ENCODE peak calls at places on chromosome 16, in ten cellular contexts. Q, D, C, A, H, E, Z, J, M and L are unnamed samples.

GRCh38 chr16:87709677-87710076 is 56.1 kb downstream of the KLHDC4 start:
- DNase-seq in H (no peak), M (no peak), D (no peak), A (no peak), J (no peak), E (no peak), C (no peak), Z (no peak), Q (no peak), L (no peak)

GRCh38 chr16:84947022-84947421 is 64.3 kb downstream of the ZDHHC7 start:
- DNase-seq in E (no peak), D (peak), C (no peak), M (no peak), Q (no peak), A (peak), H (no peak), J (no peak), Z (no peak), L (no peak)

GRCh38 chr16:87149051-87149450 is 168.1 kb downstream of the C16orf95 start:
- DNase-seq in M (no peak), Q (no peak), A (peak), H (peak), C (peak), J (no peak), Z (peak), E (peak), D (no peak), L (peak)

GRCh38 chr16:56369202-56369601 is 56.1 kb downstream of the AMFR start:
- DNase-seq in A (no peak), Q (no peak), D (no peak), C (no peak), Z (no peak), H (no peak), E (no peak), M (no peak), J (no peak), L (no peak)

GRCh38 chr16:89312598-89313299 is 95.2 kb downstream of the ZNF778 start:
- DNase-seq in M (no peak), C (no peak), Q (no peak), Z (no peak), D (no peak), A (no peak), H (no peak), E (peak), J (no peak), L (no peak)

GRCh38 chr16:3188925-3189825 is 1.2 kb downstream of the OR1F1 start:
- DNase-seq in H (peak), J (no peak), M (no peak), A (peak), Q (no peak), E (peak), Z (peak), D (no peak), C (peak), L (no peak)

GRCh38 chr16:17404903-17405691 is 65.7 kb downstream of the XYLT1 start:
- DNase-seq in Z (peak), D (no peak), C (no peak), Q (no peak), E (peak), M (peak), J (peak), H (peak), A (peak), L (no peak)

GRCh38 chr16:58464047-58464915 is 35.7 kb upstream of the NDRG4 start:
- DNase-seq in A (no peak), D (no peak), C (no peak), Q (peak), Z (no peak), H (no peak), E (no peak), J (no peak), M (no peak), L (no peak)

GRCh38 chr16:4370570-4371480 is 823 bp upstream of the VASN start:
- DNase-seq in Q (no peak), M (peak), Z (peak), E (peak), J (peak), H (peak), C (peak), A (no peak), D (no peak), L (no peak)

GRCh38 chr16:21250072-21250923 is 16.8 kb downstream of the ANKS4B start:
- DNase-seq in D (no peak), C (no peak), Z (no peak), H (no peak), M (no peak), J (no peak), A (no peak), E (no peak), Q (no peak), L (no peak)

GRCh38 chr16:87671221-87671620 is 68.9 kb downstream of the JPH3 start:
- DNase-seq in H (no peak), J (no peak), C (no peak), M (no peak), E (peak), Z (no peak), A (no peak), Q (no peak), D (no peak), L (no peak)

GRCh38 chr16:14070877-14071575 is at the start of gene MRTFB:
- DNase-seq in M (peak), A (peak), H (peak), J (no peak), E (peak), C (peak), Q (peak), Z (peak), D (peak), L (no peak)

GRCh38 chr16:31714899-31715504 is 158.6 kb upstream of the ZNF267 start:
- DNase-seq in H (no peak), A (no peak), J (no peak), Z (no peak), D (no peak), Q (no peak), C (no peak), E (peak), M (no peak), L (no peak)

GRCh38 chr16:64627288-64627687 is 494.6 kb downstream of the CDH11 start:
- DNase-seq in E (no peak), M (no peak), Z (no peak), J (no peak), D (no peak), Q (no peak), C (no peak), H (no peak), A (peak), L (no peak)

GRCh38 chr16:11675561-11676511 is 7.6 kb downstream of the SNN start:
- DNase-seq in H (peak), Z (no peak), A (peak), J (no peak), D (no peak), Q (no peak), C (no peak), M (no peak), E (no peak), L (peak)

GRCh38 chr16:56604966-56605365 is 3.4 kb upstream of the MT2A start:
- DNase-seq in E (no peak), C (no peak), Q (no peak), J (no peak), H (no peak), M (no peak), D (no peak), A (no peak), Z (no peak), L (no peak)

GRCh38 chr16:53949716-53950410 is 245.9 kb downstream of the FTO start:
- DNase-seq in D (no peak), C (no peak), A (no peak), H (no peak), M (no peak), Q (no peak), Z (no peak), E (no peak), J (no peak), L (no peak)

GRCh38 chr16:89729863-89730574 is 8.7 kb downstream of the ZNF276 start:
- DNase-seq in A (no peak), C (no peak), E (no peak), J (no peak), Q (no peak), Z (no peak), H (no peak), M (no peak), D (no peak), L (no peak)

GRCh38 chr16:84970447-84971127 is 40.7 kb downstream of the ZDHHC7 start:
- DNase-seq in H (peak), J (peak), M (peak), Q (peak), A (peak), Z (peak), D (peak), C (peak), E (peak), L (no peak)

GRCh38 chr16:76278976-76279375 is 1.8 kb downstream of the CNTNAP4 start:
- DNase-seq in C (no peak), M (no peak), Q (no peak), D (no peak), A (peak), H (no peak), J (no peak), Z (peak), E (no peak), L (no peak)

GRCh38 chr16:11597268-11597690 is 10.6 kb upstream of the LITAF start:
- DNase-seq in M (no peak), D (no peak), C (no peak), E (no peak), Q (no peak), J (no peak), H (no peak), Z (no peak), A (no peak), L (no peak)

GRCh38 chr16:820730-821129 is 20.2 kb upstream of the GNG13 start:
- DNase-seq in Q (no peak), H (no peak), J (no peak), E (no peak), D (no peak), A (no peak), C (no peak), M (no peak), Z (no peak), L (no peak)

GRCh38 chr16:12613131-12613991 is 190.3 kb downstream of the CPPED1 start:
- DNase-seq in H (peak), E (no peak), A (peak), Q (no peak), D (no peak), C (peak), M (no peak), J (no peak), Z (peak), L (no peak)

GRCh38 chr16:85435298-85435697 is 177.8 kb upstream of the GSE1 start:
- DNase-seq in C (no peak), E (no peak), J (no peak), D (no peak), H (no peak), Z (no peak), M (no peak), A (no peak), Q (no peak), L (no peak)

GRCh38 chr16:58039829-58040495 is 14.4 kb downstream of the MMP15 start:
- DNase-seq in D (no peak), J (no peak), Z (no peak), Q (no peak), M (no peak), H (no peak), E (peak), A (no peak), C (no peak), L (peak)

GRCh38 chr16:68470461-68471150 is 22.3 kb upstream of the SMPD3 start:
- DNase-seq in D (no peak), A (no peak), Q (no peak), E (peak), Z (no peak), H (no peak), C (no peak), M (no peak), J (peak), L (no peak)

GRCh38 chr16:11134722-11135121 is 121.3 kb downstream of the SOCS1 start:
- DNase-seq in J (peak), M (no peak), C (no peak), Z (no peak), Q (no peak), E (no peak), H (no peak), D (no peak), A (peak), L (peak)

GRCh38 chr16:72901012-72901411 is 146.9 kb downstream of the ZFHX3 start:
- DNase-seq in M (no peak), H (no peak), Q (no peak), A (no peak), E (no peak), J (no peak), C (no peak), Z (no peak), D (no peak), L (no peak)

GRCh38 chr16:4316103-4316731 is 350 bp downstream of the GLIS2 start:
- DNase-seq in E (peak), D (no peak), H (no peak), J (no peak), Z (no peak), Q (no peak), M (no peak), C (no peak), A (peak), L (no peak)

GRCh38 chr16:15898654-15899053 is 10.3 kb upstream of the CEP20 start:
- DNase-seq in E (no peak), Z (no peak), D (no peak), A (no peak), Q (no peak), M (no peak), C (no peak), J (no peak), H (no peak), L (no peak)

GRCh38 chr16:16083421-16084156 is 134.2 kb downstream of the ABCC1 start:
- DNase-seq in C (peak), J (no peak), A (peak), M (no peak), Q (no peak), Z (peak), E (no peak), H (peak), D (no peak), L (no peak)

GRCh38 chr16:56203052-56203451 is 11.8 kb downstream of the GNAO1 start:
- DNase-seq in C (peak), H (peak), D (no peak), Z (peak), M (no peak), J (no peak), Q (no peak), E (no peak), A (peak), L (no peak)

GRCh38 chr16:9357829-9358228 is 266.4 kb downstream of the HAPSTR1 start:
- DNase-seq in E (no peak), H (no peak), J (no peak), C (no peak), A (no peak), D (no peak), M (no peak), Q (no peak), Z (no peak), L (no peak)

GRCh38 chr16:17266606-17267313 is 204.0 kb downstream of the XYLT1 start:
- DNase-seq in Q (no peak), D (no peak), E (no peak), J (no peak), A (no peak), C (no peak), M (no peak), H (no peak), Z (no peak), L (no peak)

GRCh38 chr16:56946767-56947603 is 14.8 kb upstream of the CETP start:
- DNase-seq in Z (no peak), A (no peak), J (no peak), D (no peak), H (no peak), M (no peak), E (no peak), Q (no peak), C (no peak), L (no peak)

GRCh38 chr16:46688101-46688656 is 799 bp downstream of the VPS35 start:
- DNase-seq in D (peak), E (no peak), Z (peak), H (peak), J (no peak), C (no peak), Q (no peak), M (peak), A (no peak), L (no peak)

GRCh38 chr16:50067290-50067853 is 1.6 kb downstream of the HEATR3 start:
- DNase-seq in H (peak), Z (peak), M (no peak), J (no peak), Q (no peak), C (peak), D (no peak), A (peak), E (peak), L (no peak)

GRCh38 chr16:50065241-50065623 is 538 bp upstream of the HEATR3 start:
- DNase-seq in M (no peak), J (no peak), C (no peak), Q (no peak), D (no peak), A (no peak), E (no peak), H (no peak), Z (no peak), L (no peak)

GRCh38 chr16:50068550-50068949 is 2.8 kb downstream of the HEATR3 start:
- DNase-seq in Z (peak), J (no peak), A (no peak), C (peak), M (no peak), E (no peak), H (peak), Q (no peak), D (no peak), L (no peak)

GRCh38 chr16:50065624-50066481 is at the start of gene HEATR3:
- DNase-seq in E (peak), H (peak), Z (peak), J (peak), Q (peak), M (peak), D (peak), A (peak), C (peak), L (peak)

GRCh38 chr16:50066482-50067289 is 916 bp downstream of the HEATR3 start:
- DNase-seq in M (no peak), C (no peak), J (no peak), Z (no peak), D (no peak), H (no peak), Q (no peak), A (no peak), E (no peak), L (peak)
- TF ChIP-seq CTCF in M (no peak), C (no peak), J (no peak), Z (no peak), D (peak), H (no peak), Q (peak), A (no peak), E (no peak), L (peak)

DNA sequence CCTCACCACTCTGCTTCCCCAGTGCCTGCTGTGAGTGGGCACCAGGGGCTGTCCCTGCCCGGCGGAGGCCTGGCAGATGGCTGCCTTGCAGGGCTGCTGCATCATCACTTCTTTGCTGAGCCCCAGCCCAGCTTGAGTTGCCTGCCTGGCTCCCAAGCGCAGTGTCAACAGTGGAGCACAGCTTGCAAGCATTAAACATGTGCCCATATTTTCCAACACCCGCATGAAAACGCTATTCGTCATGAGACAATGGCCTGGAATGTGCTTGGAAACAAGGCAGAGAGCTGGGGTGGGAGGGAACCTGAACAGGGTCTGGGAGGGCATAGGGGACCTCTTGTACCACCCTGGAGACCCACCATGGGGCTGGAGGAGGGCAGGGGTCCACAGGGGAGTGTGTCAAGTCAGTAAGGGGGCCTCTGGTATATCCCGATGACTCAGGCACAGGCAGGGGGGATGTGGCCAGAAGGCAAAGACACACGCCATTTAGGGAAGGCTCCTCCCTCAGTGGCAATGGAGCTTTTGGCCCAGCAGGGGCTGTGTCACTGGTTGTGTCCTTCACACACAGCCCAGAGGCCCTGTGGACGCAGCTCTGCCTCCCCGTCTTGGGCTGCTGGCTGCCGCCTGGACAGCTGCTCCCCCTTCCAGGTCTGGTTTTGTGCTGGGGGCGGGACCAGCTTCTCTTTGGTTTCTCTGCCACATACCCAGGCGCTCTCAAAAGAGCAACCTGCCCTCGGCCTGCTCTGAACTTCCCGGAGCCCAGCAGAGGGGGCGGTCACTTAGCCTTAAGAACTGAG is 17.4 kb upstream of the MTSS2 start:
- DNase-seq in A (no peak), M (no peak), D (peak), C (peak), H (peak), J (peak), E (peak), Q (no peak), Z (peak), L (no peak)
- TF ChIP-seq CTCF in A (no peak), M (no peak), D (peak), C (peak), H (peak), J (peak), E (peak), Q (peak), Z (peak), L (peak)

DNA sequence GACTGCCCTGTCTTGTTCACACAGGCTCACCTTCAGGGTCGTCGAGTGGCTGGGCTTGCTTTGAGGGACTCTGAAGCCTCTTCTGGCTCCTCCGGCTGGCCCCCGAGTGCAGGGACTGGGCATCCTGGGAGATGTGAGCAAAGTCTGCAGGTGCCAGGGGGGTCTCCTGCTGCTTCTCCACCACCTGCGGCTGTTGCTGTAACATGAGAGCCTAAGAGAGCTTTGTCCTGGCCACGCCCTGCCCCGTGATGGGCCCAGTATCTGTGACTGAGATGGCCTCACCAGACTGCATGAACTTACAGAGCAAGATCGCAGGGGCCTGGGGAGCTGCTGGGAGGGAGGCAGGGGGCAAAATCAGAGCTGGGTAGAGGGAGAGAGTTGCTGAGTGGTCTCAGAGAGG is 12.5 kb downstream of the ERN2 start:
- DNase-seq in Z (no peak), Q (no peak), M (no peak), J (no peak), H (no peak), C (no peak), D (no peak), A (no peak), E (no peak), L (no peak)
- TF ChIP-seq CTCF in Z (no peak), Q (no peak), M (no peak), J (no peak), H (no peak), C (no peak), D (no peak), A (no peak), E (no peak), L (no peak)

GRCh38 chr16:77663711-77664110 is 58.6 kb upstream of the NUDT7 start:
- DNase-seq in H (no peak), Z (no peak), A (no peak), D (no peak), C (no peak), J (no peak), M (no peak), Q (no peak), E (no peak), L (no peak)

GRCh38 chr16:77662241-77662640 is 60.1 kb upstream of the NUDT7 start:
- DNase-seq in E (no peak), D (no peak), Z (no peak), Q (no peak), M (no peak), A (no peak), H (no peak), C (no peak), J (no peak), L (no peak)

GRCh38 chr16:77657016-77657415 is 65.3 kb upstream of the NUDT7 start:
- DNase-seq in Z (peak), E (no peak), A (peak), M (no peak), J (no peak), H (peak), Q (no peak), C (peak), D (no peak), L (no peak)

GRCh38 chr16:77660311-77660710 is 62.0 kb upstream of the NUDT7 start:
- DNase-seq in J (no peak), E (peak), Z (peak), D (no peak), M (no peak), H (peak), A (peak), C (peak), Q (no peak), L (no peak)
- TF ChIP-seq CTCF in J (peak), E (peak), Z (peak), D (peak), M (peak), H (peak), A (peak), C (peak), Q (peak), L (peak)